ENCODE peak calls at places on chromosomes 1 and 21, in ten cellular contexts. P, D, Z, J, T, G, A, R, N and B are unnamed samples.

GRCh38 chr1:3545363-3546047 is 65.8 kb downstream of the MEGF6 start:
- DNase-seq in P (peak), D (no peak), Z (no peak), J (peak), T (peak), G (no peak), A (no peak), R (no peak), N (no peak), B (no peak)

GRCh38 chr21:45384656-45385548 is 20.1 kb upstream of the COL18A1 start:
- DNase-seq in P (no peak), D (no peak), Z (no peak), J (no peak), T (no peak), G (no peak), A (no peak), R (no peak), N (no peak), B (no peak)

GRCh38 chr21:44866780-44867179 is 6.7 kb downstream of the PTTG1IP start:
- DNase-seq in P (no peak), D (no peak), Z (no peak), J (no peak), T (peak), G (no peak), A (no peak), R (peak), N (no peak), B (peak)

GRCh38 chr1:29218223-29218622 is 12.5 kb downstream of the MECR start:
- DNase-seq in P (no peak), D (no peak), Z (no peak), J (no peak), T (no peak), G (no peak), A (no peak), R (no peak), N (no peak), B (no peak)

GRCh38 chr1:220772846-220773245 is 13.9 kb upstream of the MTARC1 start:
- DNase-seq in P (no peak), D (no peak), Z (no peak), J (no peak), T (no peak), G (no peak), A (no peak), R (no peak), N (no peak), B (no peak)

GRCh38 chr1:46134660-46135331 is 2.4 kb upstream of the PIK3R3 start:
- DNase-seq in P (peak), D (no peak), Z (no peak), J (peak), T (peak), G (no peak), A (no peak), R (no peak), N (peak), B (no peak)

GRCh38 chr1:96362623-96363022 is 359.0 kb upstream of the PTBP2 start:
- DNase-seq in P (peak), D (no peak), Z (no peak), J (peak), T (peak), G (peak), A (no peak), R (peak), N (no peak), B (no peak)

GRCh38 chr21:22476726-22477646 is 1478.8 kb downstream of the NCAM2 start:
- DNase-seq in P (no peak), D (no peak), Z (no peak), J (no peak), T (no peak), G (no peak), A (no peak), R (no peak), N (no peak), B (no peak)

GRCh38 chr1:117967472-117967871 is 37.9 kb downstream of the WDR3 start:
- DNase-seq in P (peak), D (no peak), Z (no peak), J (peak), T (peak), G (no peak), A (no peak), R (no peak), N (no peak), B (no peak)

GRCh38 chr1:218865591-218865990 is 308.1 kb upstream of the LYPLAL1 start:
- DNase-seq in P (no peak), D (no peak), Z (no peak), J (no peak), T (peak), G (no peak), A (no peak), R (no peak), N (no peak), B (no peak)

GRCh38 chr1:83102630-83103071 is 896.3 kb downstream of the TTLL7 start:
- DNase-seq in P (peak), D (no peak), Z (no peak), J (peak), T (peak), G (no peak), A (no peak), R (no peak), N (peak), B (no peak)

GRCh38 chr1:178536844-178537371 is 24.0 kb downstream of the TEX35 start:
- DNase-seq in P (peak), D (no peak), Z (no peak), J (peak), T (peak), G (no peak), A (no peak), R (peak), N (no peak), B (peak)

GRCh38 chr1:53132176-53132575 is 10.3 kb downstream of the SLC1A7 start:
- DNase-seq in P (no peak), D (no peak), Z (no peak), J (no peak), T (no peak), G (no peak), A (no peak), R (no peak), N (no peak), B (no peak)